ENCODE peak calls at places on chromosomes 1 and 21, in five cellular contexts. Y is stimulated activated CD8-positive, alpha-beta memory T cell treated with anti-CD3 and anti-CD28 coated beads, Interleukin-15, amount 100 ng/mL, for 4 hours; Q is AG08396; G is OCI-LY7; E is HS-5. N is an unnamed sample.

GRCh38 chr1:245771521-245772281 is 616.9 kb downstream of the KIF26B start:
- DNase-seq in Y (no peak), E (peak), G (no peak), Q (peak), N (no peak)

GRCh38 chr1:192311281-192311680 is 5.5 kb upstream of the RGS21 start:
- DNase-seq in G (peak), E (peak), Y (no peak), Q (peak), N (peak)

GRCh38 chr1:213409208-213409631 is 358.2 kb downstream of the RPS6KC1 start:
- DNase-seq in G (no peak), Q (no peak), Y (no peak), E (no peak), N (no peak)

GRCh38 chr1:225813250-225813964 is 3.5 kb downstream of the EPHX1 start:
- DNase-seq in Y (no peak), Q (peak), E (no peak), G (peak), N (peak)

GRCh38 chr1:110746644-110747259 is 72.0 kb upstream of the KCNA3 start:
- DNase-seq in Y (peak), Q (peak), E (no peak), G (peak), N (peak)

GRCh38 chr21:42221581-42222345 is 2.8 kb downstream of the ABCG1 start:
- DNase-seq in Q (no peak), Y (no peak), E (no peak), G (no peak), N (no peak)

GRCh38 chr1:27380766-27381733 is 2.1 kb downstream of the CD164L2 start:
- DNase-seq in E (no peak), Q (no peak), Y (no peak), G (no peak), N (no peak)

GRCh38 chr1:16122916-16123315 is 33.0 kb downstream of the EPHA2 start:
- DNase-seq in E (peak), G (no peak), Y (peak), Q (peak), N (peak)

GRCh38 chr1:12475158-12475934 is 142.7 kb downstream of the DHRS3 start:
- DNase-seq in Q (no peak), G (no peak), E (no peak), Y (no peak), N (no peak)

GRCh38 chr1:67889940-67890567 is 56.8 kb upstream of the GNG12 start:
- DNase-seq in Q (peak), Y (no peak), E (peak), G (no peak), N (no peak)

GRCh38 chr1:229013981-229014380 is 256.9 kb upstream of the RAB4A start:
- DNase-seq in Y (no peak), E (no peak), Q (no peak), G (no peak), N (no peak)

GRCh38 chr1:183548136-183548535 is 42.1 kb downstream of the NCF2 start:
- DNase-seq in E (no peak), G (peak), Y (no peak), Q (no peak), N (peak)

GRCh38 chr1:25727026-25727818 is 72.8 kb upstream of the SELENON start:
- DNase-seq in G (no peak), Q (no peak), Y (no peak), E (no peak), N (no peak)

GRCh38 chr1:46285730-46286477 is 17.5 kb downstream of the LRRC41 start:
- DNase-seq in G (peak), E (no peak), Q (no peak), Y (no peak), N (peak)

GRCh38 chr1:169238506-169238905 is 129.1 kb downstream of the NME7 start:
- DNase-seq in Y (no peak), E (no peak), Q (no peak), G (no peak), N (no peak)

GRCh38 chr1:144101397-144102050 is 129.7 kb upstream of the FAM72C start:
- DNase-seq in Q (no peak), E (no peak), G (no peak), Y (peak), N (no peak)

GRCh38 chr21:46622226-46622625 is 13.2 kb upstream of the PRMT2 start:
- DNase-seq in G (no peak), Y (no peak), Q (no peak), E (no peak), N (no peak)

GRCh38 chr1:188122646-188123045 is 1293.9 kb downstream of the PLA2G4A start:
- DNase-seq in E (no peak), Q (no peak), G (no peak), Y (no peak), N (no peak)

N was measured in NAMALWA.